ENCODE peak calls at places on chromosomes 2 and 18, in nine cellular contexts. F is natural killer cell treated with Interleukin-12 subunit alpha and Interleukin-12 subunit beta and Interleukin-15 and Interleukin-18, amount 100 ng/mL, for 72 hours; H is activated CD4-positive, alpha-beta T cell treated with anti-CD3 and anti-CD28 coated beads for 36 hours; X is frontal cortex; N is T-helper 1 cell; B is vagina; D is cardiac fibroblast; E is brain microvascular endothelial cell; S is hepatocyte. M is an unnamed sample.

GRCh38 chr18:79791141-79791972 is 6.4 kb upstream of the KCNG2 start:
- DNase-seq in B (no peak), D (peak; percentile 100), F (no peak), X (no peak), N (no peak), S (peak; percentile 72), E (peak; percentile 98), H (no peak), M (no peak)

GRCh38 chr2:159960413-159960812 is 102.0 kb downstream of the PLA2R1 start:
- DNase-seq in B (no peak), H (no peak), X (no peak), F (no peak), S (peak; percentile 16), E (peak; percentile 78), N (no peak), D (peak; percentile 88), M (no peak)

GRCh38 chr2:203446071-203446481 is 89.0 kb downstream of the RAPH1 start:
- DNase-seq in H (no peak), F (no peak), X (no peak), B (no peak), N (no peak), E (peak; percentile 77), S (no peak), D (peak; percentile 52), M (no peak)

GRCh38 chr18:52422985-52423601 is 83.1 kb downstream of the DCC start:
- DNase-seq in S (peak; percentile 6), H (no peak), D (no peak), E (no peak), X (no peak), N (no peak), B (no peak), F (no peak), M (no peak)

GRCh38 chr2:74584088-74584645 is 29.6 kb downstream of the DOK1 start:
- DNase-seq in X (no peak), H (peak; percentile 49), B (no peak), D (peak; percentile 52), F (no peak), E (no peak), S (no peak), N (no peak), M (no peak)

GRCh38 chr2:160909781-160910242 is 250.4 kb upstream of the TANK start:
- DNase-seq in B (no peak), X (no peak), E (no peak), F (no peak), H (no peak), D (peak; percentile 46), S (no peak), N (no peak), M (no peak)

GRCh38 chr18:31721596-31721995 is 37.2 kb upstream of the B4GALT6 start:
- DNase-seq in D (peak; percentile 56), S (no peak), X (no peak), B (no peak), E (no peak), H (no peak), N (no peak), F (no peak), M (no peak)

GRCh38 chr18:77088977-77089795 is 43.4 kb downstream of the MBP start:
- DNase-seq in F (no peak), B (no peak), X (no peak), E (no peak), H (no peak), S (peak; percentile 54), N (no peak), D (no peak), M (no peak)

GRCh38 chr2:226911932-226912331 is 76.1 kb downstream of the RHBDD1 start:
- DNase-seq in D (peak; percentile 44), F (no peak), H (no peak), N (no peak), S (no peak), E (peak; percentile 24), B (no peak), X (no peak), M (no peak)

GRCh38 chr2:71804251-71804650 is 343.4 kb downstream of the CYP26B1 start:
- DNase-seq in S (peak; percentile 37), F (no peak), X (no peak), D (no peak), H (no peak), B (no peak), N (no peak), E (no peak), M (no peak)

GRCh38 chr18:23963443-23964185 is 50.9 kb upstream of the TTC39C start:
- DNase-seq in F (no peak), N (no peak), D (no peak), S (no peak), H (no peak), B (no peak), E (no peak), X (no peak), M (no peak)

GRCh38 chr2:120509991-120510735 is 164.2 kb downstream of the INHBB start:
- DNase-seq in X (no peak), D (no peak), N (no peak), H (no peak), S (no peak), B (no peak), F (no peak), E (no peak), M (no peak)

GRCh38 chr2:9102861-9103662 is 99.6 kb upstream of the MBOAT2 start:
- DNase-seq in E (no peak), S (peak; percentile 48), N (no peak), H (no peak), F (no peak), X (no peak), B (no peak), D (no peak), M (no peak)

GRCh38 chr2:190637903-190638618 is 10.8 kb upstream of the NAB1 start:
- DNase-seq in D (peak; percentile 44), N (no peak), F (no peak), S (no peak), X (no peak), H (no peak), B (no peak), E (peak; percentile 39), M (no peak)

GRCh38 chr2:56314809-56315208 is 131.0 kb downstream of the CCDC85A start:
- DNase-seq in S (no peak), H (no peak), B (no peak), F (no peak), X (no peak), N (no peak), D (no peak), E (no peak), M (no peak)

GRCh38 chr2:216583157-216583556 is 50.1 kb upstream of the IGFBP2 start:
- DNase-seq in X (no peak), N (no peak), E (peak; percentile 93), B (no peak), H (no peak), F (no peak), D (peak; percentile 52), S (peak; percentile 73), M (no peak)